ENCODE peak calls at places on chromosomes 6 and 20, in nine cellular contexts. One of them, this sample, is unnamed.
A peak's percentile ranks its signal among the peaks of the same experiment; 100 is the strongest.

GRCh38 chr20:409697-410559 is 1.8 kb downstream of the RBCK1 start:
- DNase-seq in dermis microvascular lymphatic vessel endothelial cell: no peak
- DNase-seq in activated CD8-positive, alpha-beta T cell treated with anti-CD3 and anti-CD28 coated beads, Interleukin-2, amount 10 ng/mL, durations not matched to agents 7 days and 5 days: no peak
- DNase-seq in KG1: no peak
- DNase-seq in HAP-1: no peak
- DNase-seq in stimulated activated CD4-positive, alpha-beta T cell treated with anti-CD3 and anti-CD28 coated beads, Interleukin-2, amount 100 ng/mL, for 24 hours: no peak
- DNase-seq in omental fat pad: no peak
- DNase-seq in MCF 10A: no peak
- DNase-seq in WTC11: no peak
- DNase-seq in this sample: no peak

GRCh38 chr6:161748535-161749386 is 474.9 kb upstream of the AGPAT4 start:
- DNase-seq in activated CD8-positive, alpha-beta T cell treated with anti-CD3 and anti-CD28 coated beads, Interleukin-2, amount 10 ng/mL, durations not matched to agents 7 days and 5 days: peak; percentile 26
- DNase-seq in MCF 10A: peak; percentile 67
- DNase-seq in HAP-1: peak; percentile 79
- DNase-seq in omental fat pad: no peak
- DNase-seq in WTC11: peak; percentile 87
- DNase-seq in stimulated activated CD4-positive, alpha-beta T cell treated with anti-CD3 and anti-CD28 coated beads, Interleukin-2, amount 100 ng/mL, for 24 hours: peak; percentile 20
- DNase-seq in dermis microvascular lymphatic vessel endothelial cell: no peak
- DNase-seq in KG1: peak; percentile 24
- DNase-seq in this sample: peak; percentile 22

GRCh38 chr6:17656092-17656491 is 50.6 kb downstream of the NUP153 start:
- DNase-seq in stimulated activated CD4-positive, alpha-beta T cell treated with anti-CD3 and anti-CD28 coated beads, Interleukin-2, amount 100 ng/mL, for 24 hours: no peak
- DNase-seq in WTC11: no peak
- DNase-seq in KG1: no peak
- DNase-seq in dermis microvascular lymphatic vessel endothelial cell: no peak
- DNase-seq in activated CD8-positive, alpha-beta T cell treated with anti-CD3 and anti-CD28 coated beads, Interleukin-2, amount 10 ng/mL, durations not matched to agents 7 days and 5 days: no peak
- DNase-seq in HAP-1: no peak
- DNase-seq in MCF 10A: peak; percentile 66
- DNase-seq in omental fat pad: no peak
- DNase-seq in this sample: no peak

GRCh38 chr6:135458051-135458450 is 39.5 kb downstream of the AHI1 start:
- DNase-seq in dermis microvascular lymphatic vessel endothelial cell: no peak
- DNase-seq in WTC11: no peak
- DNase-seq in activated CD8-positive, alpha-beta T cell treated with anti-CD3 and anti-CD28 coated beads, Interleukin-2, amount 10 ng/mL, durations not matched to agents 7 days and 5 days: no peak
- DNase-seq in KG1: no peak
- DNase-seq in HAP-1: no peak
- DNase-seq in stimulated activated CD4-positive, alpha-beta T cell treated with anti-CD3 and anti-CD28 coated beads, Interleukin-2, amount 100 ng/mL, for 24 hours: no peak
- DNase-seq in omental fat pad: no peak
- DNase-seq in MCF 10A: no peak
- DNase-seq in this sample: peak; percentile 64

GRCh38 chr6:36350681-36351091 is 14.0 kb upstream of the BNIP5 start:
- DNase-seq in WTC11: no peak
- DNase-seq in activated CD8-positive, alpha-beta T cell treated with anti-CD3 and anti-CD28 coated beads, Interleukin-2, amount 10 ng/mL, durations not matched to agents 7 days and 5 days: no peak
- DNase-seq in HAP-1: no peak
- DNase-seq in stimulated activated CD4-positive, alpha-beta T cell treated with anti-CD3 and anti-CD28 coated beads, Interleukin-2, amount 100 ng/mL, for 24 hours: no peak
- DNase-seq in dermis microvascular lymphatic vessel endothelial cell: peak; percentile 91
- DNase-seq in MCF 10A: no peak
- DNase-seq in KG1: no peak
- DNase-seq in omental fat pad: peak; percentile 49
- DNase-seq in this sample: no peak

GRCh38 chr6:26250806-26251075 is 114.3 kb upstream of the BTN3A2 start:
- DNase-seq in omental fat pad: no peak
- DNase-seq in WTC11: no peak
- DNase-seq in dermis microvascular lymphatic vessel endothelial cell: no peak
- DNase-seq in stimulated activated CD4-positive, alpha-beta T cell treated with anti-CD3 and anti-CD28 coated beads, Interleukin-2, amount 100 ng/mL, for 24 hours: peak; percentile 30
- DNase-seq in HAP-1: no peak
- DNase-seq in activated CD8-positive, alpha-beta T cell treated with anti-CD3 and anti-CD28 coated beads, Interleukin-2, amount 10 ng/mL, durations not matched to agents 7 days and 5 days: peak; percentile 65
- DNase-seq in KG1: no peak
- DNase-seq in MCF 10A: no peak
- DNase-seq in this sample: no peak

GRCh38 chr6:46014511-46015118 is 1.0 kb downstream of the CLIC5 start:
- DNase-seq in dermis microvascular lymphatic vessel endothelial cell: no peak
- DNase-seq in stimulated activated CD4-positive, alpha-beta T cell treated with anti-CD3 and anti-CD28 coated beads, Interleukin-2, amount 100 ng/mL, for 24 hours: peak; percentile 37
- DNase-seq in KG1: no peak
- DNase-seq in HAP-1: peak; percentile 7
- DNase-seq in WTC11: peak; percentile 50
- DNase-seq in activated CD8-positive, alpha-beta T cell treated with anti-CD3 and anti-CD28 coated beads, Interleukin-2, amount 10 ng/mL, durations not matched to agents 7 days and 5 days: peak; percentile 34
- DNase-seq in MCF 10A: no peak
- DNase-seq in omental fat pad: no peak
- DNase-seq in this sample: no peak

GRCh38 chr6:148513145-148514071 is 170.8 kb downstream of the SASH1 start:
- DNase-seq in HAP-1: no peak
- DNase-seq in activated CD8-positive, alpha-beta T cell treated with anti-CD3 and anti-CD28 coated beads, Interleukin-2, amount 10 ng/mL, durations not matched to agents 7 days and 5 days: no peak
- DNase-seq in stimulated activated CD4-positive, alpha-beta T cell treated with anti-CD3 and anti-CD28 coated beads, Interleukin-2, amount 100 ng/mL, for 24 hours: no peak
- DNase-seq in WTC11: no peak
- DNase-seq in dermis microvascular lymphatic vessel endothelial cell: no peak
- DNase-seq in KG1: no peak
- DNase-seq in omental fat pad: no peak
- DNase-seq in MCF 10A: no peak
- DNase-seq in this sample: no peak

GRCh38 chr6:110217255-110217654 is 37.0 kb downstream of the CDC40 start:
- DNase-seq in activated CD8-positive, alpha-beta T cell treated with anti-CD3 and anti-CD28 coated beads, Interleukin-2, amount 10 ng/mL, durations not matched to agents 7 days and 5 days: no peak
- DNase-seq in omental fat pad: no peak
- DNase-seq in MCF 10A: no peak
- DNase-seq in WTC11: no peak
- DNase-seq in HAP-1: no peak
- DNase-seq in KG1: no peak
- DNase-seq in stimulated activated CD4-positive, alpha-beta T cell treated with anti-CD3 and anti-CD28 coated beads, Interleukin-2, amount 100 ng/mL, for 24 hours: no peak
- DNase-seq in dermis microvascular lymphatic vessel endothelial cell: no peak
- DNase-seq in this sample: no peak

GRCh38 chr20:53434662-53435061 is 159.0 kb downstream of the ZNF217 start:
- DNase-seq in HAP-1: no peak
- DNase-seq in WTC11: no peak
- DNase-seq in dermis microvascular lymphatic vessel endothelial cell: no peak
- DNase-seq in MCF 10A: no peak
- DNase-seq in omental fat pad: no peak
- DNase-seq in stimulated activated CD4-positive, alpha-beta T cell treated with anti-CD3 and anti-CD28 coated beads, Interleukin-2, amount 100 ng/mL, for 24 hours: no peak
- DNase-seq in KG1: no peak
- DNase-seq in activated CD8-positive, alpha-beta T cell treated with anti-CD3 and anti-CD28 coated beads, Interleukin-2, amount 10 ng/mL, durations not matched to agents 7 days and 5 days: no peak
- DNase-seq in this sample: no peak

This sample was measured in tibial nerve.